ENCODE peak calls at places on chromosomes 6 and 20, in six cellular contexts. N is RWPE1; G is AG04450; F is A549; Q is testis; T is CD4-positive, CD25-positive, alpha-beta regulatory T cell. P is an unnamed sample.

GRCh38 chr6:2263896-2264295 is 18.5 kb upstream of the GMDS start:
- DNase-seq in F (no peak), Q (no peak), N (no peak), G (no peak), T (no peak), P (no peak)

GRCh38 chr6:113855500-113856010 is 1.6 kb upstream of the MARCKS start:
- DNase-seq in F (peak), N (peak), G (no peak), T (no peak), Q (peak), P (no peak)

GRCh38 chr6:31266721-31267360 is 5.1 kb downstream of the HLA-C start:
- DNase-seq in Q (no peak), N (no peak), F (no peak), T (no peak), G (no peak), P (no peak)

GRCh38 chr6:14713561-14713960 is 532.3 kb upstream of the JARID2 start:
- DNase-seq in F (no peak), Q (no peak), G (no peak), T (no peak), N (no peak), P (no peak)

GRCh38 chr6:106547961-106548453 is 81.3 kb downstream of the RTN4IP1 start:
- DNase-seq in G (peak), F (no peak), Q (no peak), T (no peak), N (peak), P (peak)

GRCh38 chr6:74439412-74439811 is 743.4 kb downstream of the CD109 start:
- DNase-seq in T (no peak), Q (no peak), G (no peak), F (no peak), N (no peak), P (no peak)

GRCh38 chr6:33008944-33009861 is at the start of gene HLA-DOA:
- DNase-seq in Q (peak), N (peak), F (no peak), T (peak), G (no peak), P (no peak)

GRCh38 chr20:43003318-43003928 is 186.3 kb downstream of the PTPRT start:
- DNase-seq in T (no peak), F (no peak), N (no peak), G (no peak), Q (no peak), P (no peak)

GRCh38 chr6:152631376-152631775 is 5.8 kb downstream of the SYNE1 start:
- DNase-seq in N (no peak), G (no peak), T (no peak), F (no peak), Q (no peak), P (no peak)

GRCh38 chr6:134701301-134701700 is 248.6 kb downstream of the ALDH8A1 start:
- DNase-seq in T (no peak), Q (no peak), N (no peak), G (no peak), F (no peak), P (no peak)

GRCh38 chr6:118317581-118318563 is 230.2 kb upstream of the PLN start:
- DNase-seq in N (no peak), Q (no peak), T (no peak), F (no peak), G (no peak), P (no peak)

GRCh38 chr6:40038626-40039025 is 104.4 kb upstream of the MOCS1 start:
- DNase-seq in F (no peak), Q (no peak), N (no peak), T (no peak), G (no peak), P (no peak)

GRCh38 chr6:169847773-169848380 is 96.5 kb downstream of the ERMARD start:
- DNase-seq in T (no peak), N (no peak), F (no peak), Q (no peak), G (no peak), P (no peak)

GRCh38 chr20:46133886-46134654 is 16.0 kb downstream of the CD40 start:
- DNase-seq in T (no peak), F (no peak), Q (no peak), G (no peak), N (no peak), P (no peak)

GRCh38 chr20:36268501-36269342 is 32.4 kb downstream of the AAR2 start:
- DNase-seq in F (no peak), T (no peak), G (no peak), Q (no peak), N (no peak), P (no peak)

GRCh38 chr6:129575378-129576118 is 134.4 kb downstream of the ARHGAP18 start:
- DNase-seq in G (no peak), N (peak), F (peak), Q (no peak), T (peak), P (no peak)

GRCh38 chr20:48839518-48839917 is 11.7 kb upstream of the PREX1 start:
- DNase-seq in F (no peak), N (no peak), T (no peak), G (no peak), Q (no peak), P (no peak)

DNA sequence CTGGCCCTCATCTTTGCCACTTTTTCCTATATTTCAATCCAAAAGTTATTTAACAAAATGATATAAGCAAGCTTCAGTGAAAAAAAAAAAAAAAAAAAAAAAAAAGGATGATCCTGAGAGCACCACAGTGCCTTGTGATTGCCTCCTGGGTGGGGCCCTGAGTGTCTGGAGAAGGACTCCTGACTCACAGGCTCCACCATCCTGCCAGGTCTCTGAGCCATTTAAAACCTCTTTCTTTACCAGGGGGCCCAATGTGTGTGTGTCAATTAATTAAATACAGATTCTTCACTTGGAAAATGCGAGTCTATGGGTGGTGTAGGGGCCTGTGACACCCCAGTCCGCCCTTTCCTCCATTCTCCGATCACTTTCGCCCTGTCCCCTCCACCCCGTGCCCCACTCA is 105.2 kb downstream of the SMOC2 start:
- DNase-seq in N (peak), F (no peak), T (no peak), Q (peak), G (no peak), P (no peak)
- H3K27ac ChIP-seq in N (no peak), F (no peak), T (no peak), Q (no peak), G (no peak), P (no peak)

DNA sequence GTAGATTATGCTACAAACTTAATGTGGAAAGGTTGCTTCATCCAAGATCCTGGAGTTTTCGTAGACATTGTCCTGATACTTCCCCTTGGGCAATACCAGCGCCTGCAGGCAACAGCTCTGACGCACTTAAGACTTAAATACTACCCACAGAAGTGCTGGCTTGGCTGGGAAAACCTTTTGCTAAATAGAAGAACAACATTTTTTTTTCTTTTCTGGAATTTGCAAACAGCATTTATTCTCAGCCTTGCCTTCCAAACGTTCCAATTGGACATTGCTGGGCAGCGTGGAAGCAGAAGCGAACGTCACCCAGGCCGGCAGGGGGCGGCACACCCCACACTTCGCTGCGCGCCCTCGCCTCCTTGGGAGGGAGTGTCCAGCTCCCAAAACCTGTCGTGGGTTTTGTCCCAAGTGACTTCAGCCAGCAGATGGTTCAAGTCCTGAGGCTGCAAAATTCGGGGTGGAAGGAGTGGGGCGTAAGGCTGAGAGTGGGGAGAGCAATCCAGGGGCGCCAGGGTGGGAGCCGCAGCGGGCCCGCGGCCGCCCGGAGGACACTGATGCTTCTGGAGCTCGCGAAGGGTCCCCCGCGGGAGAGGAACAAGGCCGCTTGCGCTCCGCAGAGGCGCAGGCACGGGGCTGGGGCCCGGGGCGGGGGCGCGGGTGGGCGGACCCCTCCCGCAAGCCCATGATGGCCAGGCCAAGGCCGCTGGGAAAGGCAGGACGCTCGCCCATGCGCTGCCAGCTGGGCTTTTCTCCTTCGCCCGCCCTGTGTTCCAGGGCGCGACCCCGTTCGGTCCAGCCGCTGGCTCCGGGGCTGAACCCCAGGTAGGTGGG is 60.8 kb upstream of the MAP3K4 start:
- DNase-seq in G (peak), T (peak), Q (peak), N (peak), F (peak), P (no peak)
- H3K27ac ChIP-seq in G (no peak), T (no peak), Q (no peak), N (peak), F (peak), P (no peak)

GRCh38 chr20:44762466-44763140 is 16.9 kb downstream of the KCNK15 start:
- DNase-seq in G (no peak), N (no peak), Q (no peak), T (no peak), F (no peak), P (no peak)
- H3K27ac ChIP-seq in G (no peak), N (no peak), Q (no peak), T (no peak), F (no peak), P (no peak)

DNA sequence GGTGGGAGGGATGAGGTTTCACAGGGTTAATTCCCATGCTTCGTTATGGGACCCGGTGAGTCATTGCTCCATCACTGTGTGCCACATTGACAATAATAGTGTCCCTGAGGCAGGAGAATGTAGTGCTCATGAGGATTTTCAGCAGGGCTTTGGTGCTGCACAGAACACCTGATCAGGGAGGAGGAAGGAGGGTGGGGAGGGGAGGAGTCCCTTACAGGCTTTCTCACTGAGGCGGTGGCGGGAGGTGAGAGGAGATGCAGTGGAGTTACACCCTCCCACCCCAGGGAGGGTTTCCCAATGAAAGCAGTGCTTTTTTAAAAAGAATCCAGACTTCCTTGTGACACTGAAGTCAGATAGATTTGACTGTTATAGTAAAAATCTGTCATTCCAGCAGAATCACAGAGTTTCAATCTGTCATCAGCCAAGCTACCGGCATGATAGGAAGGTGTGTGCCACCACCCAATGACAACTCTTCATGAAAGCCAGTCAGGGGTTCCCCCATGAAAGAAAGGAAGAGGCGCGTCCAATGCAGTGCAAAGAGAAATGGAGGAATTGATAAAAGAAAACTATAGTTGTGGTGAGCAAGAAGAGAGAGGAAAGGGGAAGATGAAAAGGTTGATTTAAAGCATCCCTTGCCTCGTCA is 144.8 kb downstream of the TBC1D7 start:
- DNase-seq in T (no peak), G (no peak), Q (no peak), F (no peak), N (no peak), P (no peak)
- H3K27ac ChIP-seq in T (no peak), G (no peak), Q (no peak), F (no peak), N (no peak), P (no peak)

DNA sequence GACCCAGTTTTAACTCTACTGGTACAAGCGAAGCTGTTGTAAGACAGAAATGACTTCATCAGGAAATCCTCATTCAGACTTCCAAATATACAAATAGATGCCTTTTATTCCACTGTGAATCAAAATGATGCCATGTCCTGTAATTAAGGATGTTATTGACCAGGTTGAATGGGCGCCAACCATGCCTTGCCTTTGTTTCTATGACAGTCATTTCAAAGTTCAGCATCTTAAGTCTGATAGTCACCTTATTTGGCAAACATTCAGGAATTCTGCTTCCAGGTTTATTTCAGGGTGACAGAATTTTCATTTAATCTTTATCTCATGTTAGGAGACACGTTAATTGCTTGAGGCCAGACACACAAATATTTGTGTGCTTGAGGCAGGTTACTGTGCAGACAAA is 592.8 kb upstream of the JAG1 start:
- DNase-seq in N (no peak), Q (no peak), G (no peak), F (no peak), T (no peak), P (no peak)
- H3K27ac ChIP-seq in N (no peak), Q (no peak), G (no peak), F (peak), T (no peak), P (peak)

GRCh38 chr20:19523191-19523590 is 234.9 kb upstream of the RIN2 start:
- DNase-seq in G (no peak), T (no peak), F (no peak), Q (no peak), N (no peak), P (no peak)
- H3K27ac ChIP-seq in G (no peak), T (no peak), F (no peak), Q (no peak), N (no peak), P (no peak)